ENCODE peak calls at places on chromosome 4, in nine cellular contexts. E, A, U, X, I, K, G, W and H are unnamed samples.

GRCh38 chr4:90852232-90852631 is 725.0 kb downstream of the CCSER1 start:
- DNase-seq in A (no peak), K (no peak), U (no peak), W (no peak), E (no peak), G (no peak), I (no peak), X (peak), H (no peak)

GRCh38 chr4:151766691-151767090 is 5.9 kb upstream of the GATB start:
- DNase-seq in U (no peak), I (no peak), E (no peak), G (peak), K (no peak), X (no peak), W (no peak), A (no peak), H (no peak)

GRCh38 chr4:110005461-110006056 is 92.9 kb downstream of the EGF start:
- DNase-seq in W (peak), K (no peak), X (peak), E (peak), I (no peak), U (no peak), G (peak), A (no peak), H (no peak)

GRCh38 chr4:172751550-172751949 is 417.1 kb upstream of the GALNT7 start:
- DNase-seq in E (no peak), W (no peak), I (no peak), K (no peak), G (no peak), X (no peak), U (no peak), A (no peak), H (no peak)

GRCh38 chr4:173194175-173194574 is 25.6 kb downstream of the GALNT7 start:
- DNase-seq in G (no peak), K (no peak), A (no peak), U (no peak), E (no peak), I (no peak), W (no peak), X (no peak), H (no peak)

GRCh38 chr4:140326395-140326993 is 47.0 kb upstream of the SCOC start:
- DNase-seq in A (no peak), E (peak), K (no peak), I (peak), X (peak), G (no peak), U (no peak), W (peak), H (no peak)

GRCh38 chr4:15963568-15963967 is 593 bp upstream of the FGFBP2 start:
- DNase-seq in X (no peak), W (no peak), K (no peak), I (no peak), E (peak), U (no peak), G (no peak), A (no peak), H (no peak)

GRCh38 chr4:14196141-14196540 is 568.6 kb upstream of the BOD1L1 start:
- DNase-seq in X (peak), I (peak), A (no peak), E (no peak), W (peak), U (no peak), G (no peak), K (peak), H (peak)

GRCh38 chr4:86331362-86331761 is 28.5 kb downstream of the MAPK10 start:
- DNase-seq in A (no peak), K (no peak), X (no peak), W (no peak), I (no peak), E (no peak), U (peak), G (no peak), H (no peak)

GRCh38 chr4:47876310-47876709 is 38.1 kb downstream of the NFXL1 start:
- DNase-seq in I (no peak), G (no peak), A (no peak), X (no peak), W (no peak), U (no peak), E (no peak), K (no peak), H (no peak)

GRCh38 chr4:67776746-67777145 is 22.6 kb upstream of the GNRHR start:
- DNase-seq in W (no peak), U (no peak), K (no peak), A (no peak), X (no peak), G (no peak), E (no peak), I (no peak), H (no peak)

GRCh38 chr4:88659061-88659889 is 38.4 kb downstream of the NAP1L5 start:
- DNase-seq in K (no peak), X (peak), A (peak), W (peak), E (peak), I (peak), G (peak), U (peak), H (no peak)

GRCh38 chr4:155077860-155078259 is 130.6 kb upstream of the NPY2R start:
- DNase-seq in K (no peak), U (no peak), E (no peak), G (no peak), I (no peak), W (no peak), A (no peak), X (peak), H (no peak)

GRCh38 chr4:147733614-147734344 is 1.9 kb downstream of the ARHGAP10 start:
- DNase-seq in I (peak), W (peak), U (no peak), E (peak), X (peak), K (peak), A (no peak), G (no peak), H (no peak)

GRCh38 chr4:76960014-76960413 is 10.5 kb downstream of the SEPTIN11 start:
- DNase-seq in K (no peak), W (no peak), A (no peak), G (no peak), E (no peak), X (no peak), I (no peak), U (no peak), H (no peak)

GRCh38 chr4:189802884-189803283 is 137.8 kb upstream of the FRG1 start:
- DNase-seq in U (no peak), K (no peak), X (peak), W (no peak), A (no peak), G (no peak), E (peak), I (no peak), H (no peak)

GRCh38 chr4:176149680-176150079 is 45.7 kb downstream of the SPATA4 start:
- DNase-seq in U (no peak), A (no peak), W (no peak), G (no peak), I (no peak), X (no peak), K (no peak), E (no peak), H (no peak)

GRCh38 chr4:118765399-118765798 is 70.5 kb downstream of the SEC24D start:
- DNase-seq in W (peak), X (no peak), E (no peak), I (peak), G (no peak), U (no peak), K (no peak), A (no peak), H (no peak)

GRCh38 chr4:184273166-184274147 is 55.8 kb upstream of the ENPP6 start:
- DNase-seq in K (no peak), G (no peak), A (no peak), U (no peak), X (no peak), W (no peak), E (no peak), I (no peak), H (no peak)

GRCh38 chr4:186934841-186935443 is 211.3 kb upstream of the FAT1 start:
- DNase-seq in G (no peak), U (no peak), A (no peak), W (no peak), E (no peak), K (no peak), X (no peak), I (no peak), H (no peak)

GRCh38 chr4:24380953-24381506 is 203.3 kb downstream of the DHX15 start:
- DNase-seq in E (no peak), W (no peak), G (no peak), U (no peak), A (no peak), I (no peak), X (no peak), K (no peak), H (no peak)

GRCh38 chr4:129064717-129065116 is 28.6 kb downstream of the SCLT1 start:
- DNase-seq in I (no peak), K (no peak), E (no peak), X (no peak), W (peak), G (no peak), A (no peak), U (no peak), H (no peak)

GRCh38 chr4:78002260-78002659 is 54.9 kb upstream of the FRAS1 start:
- DNase-seq in X (no peak), A (no peak), E (no peak), W (no peak), G (no peak), U (no peak), K (no peak), I (no peak), H (no peak)

GRCh38 chr4:30714408-30715031 is 5.6 kb upstream of the PCDH7 start:
- DNase-seq in X (peak), I (peak), G (no peak), W (peak), A (no peak), U (no peak), E (peak), K (peak), H (no peak)

GRCh38 chr4:89657931-89658700 is 178.8 kb downstream of the SNCA start:
- DNase-seq in K (no peak), X (peak), E (peak), U (no peak), W (peak), A (no peak), I (no peak), G (peak), H (no peak)

GRCh38 chr4:169385356-169385755 is 114.6 kb upstream of the SH3RF1 start:
- DNase-seq in G (no peak), I (no peak), A (no peak), X (no peak), W (peak), U (no peak), K (no peak), E (no peak), H (no peak)

GRCh38 chr4:71559957-71560541 is 221.2 kb downstream of the SLC4A4 start:
- DNase-seq in A (no peak), G (no peak), E (no peak), U (no peak), K (no peak), X (no peak), I (no peak), W (peak), H (no peak)

GRCh38 chr4:148868207-148868606 is 426.0 kb upstream of the NR3C2 start:
- DNase-seq in U (no peak), I (no peak), E (no peak), A (no peak), K (no peak), W (no peak), X (no peak), G (no peak), H (no peak)

GRCh38 chr4:1293531-1293941 is 3.8 kb downstream of the MAEA start:
- DNase-seq in A (no peak), G (no peak), K (no peak), U (no peak), W (no peak), E (no peak), X (no peak), I (no peak), H (no peak)

GRCh38 chr4:90234916-90235547 is 107.8 kb downstream of the CCSER1 start:
- DNase-seq in A (no peak), I (peak), U (no peak), G (no peak), W (no peak), E (peak), X (no peak), K (peak), H (no peak)

GRCh38 chr4:86358176-86358701 is 1.6 kb downstream of the MAPK10 start:
- DNase-seq in I (no peak), G (no peak), A (no peak), U (no peak), E (no peak), W (peak), X (peak), K (no peak), H (no peak)

DNA sequence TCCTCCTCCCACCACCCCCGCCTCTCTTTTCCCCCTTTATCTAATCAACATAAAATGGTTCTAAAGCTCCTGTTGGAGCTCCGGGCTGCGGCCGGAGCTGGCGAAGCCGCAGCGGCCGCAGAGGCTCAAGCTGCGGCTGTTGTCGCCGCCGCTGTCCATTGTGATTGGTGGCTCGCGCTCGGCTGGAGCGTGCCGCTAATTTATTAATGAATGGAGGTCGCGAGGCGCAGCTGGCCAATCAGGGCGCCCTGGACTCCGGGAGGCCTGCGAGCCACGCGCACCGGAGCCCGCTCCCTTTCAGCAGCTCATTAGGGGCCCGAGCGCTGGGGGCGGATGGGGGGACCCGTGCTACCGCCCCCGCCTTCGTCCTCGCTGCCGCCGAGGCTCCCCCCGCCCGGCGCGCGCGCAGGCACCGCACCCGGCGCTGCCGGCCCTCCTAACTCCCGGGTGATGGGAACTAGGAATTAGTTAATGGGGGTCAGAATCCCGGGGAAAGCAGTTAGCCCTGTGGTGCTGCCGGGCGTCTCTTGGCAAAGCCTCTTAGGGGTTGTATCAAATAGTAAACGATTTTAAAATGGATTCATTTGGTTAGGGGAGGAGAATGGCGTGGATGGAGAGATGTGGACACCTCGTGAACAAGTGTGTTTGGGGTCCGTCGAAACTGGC is 554 bp upstream of the NEUROG2 start:
- DNase-seq in I (no peak), U (no peak), A (no peak), G (no peak), X (peak), E (peak), W (no peak), K (no peak), H (peak)
- H3K4me3 ChIP-seq in I (peak), U (peak), A (no peak), G (no peak), X (peak), E (peak), W (no peak), K (peak), H (no peak)

GRCh38 chr4:82889287-82889686 is 1.7 kb downstream of the SEC31A start:
- DNase-seq in A (no peak), I (no peak), X (no peak), K (no peak), G (no peak), W (no peak), U (no peak), E (no peak), H (no peak)

GRCh38 chr4:82890913-82891727 is at the start of gene SEC31A:
- DNase-seq in G (peak), X (peak), I (peak), W (peak), A (peak), K (peak), E (peak), U (peak), H (peak)

GRCh38 chr4:82890602-82890912 is 396 bp downstream of the SEC31A start:
- DNase-seq in K (no peak), I (no peak), G (no peak), W (no peak), U (no peak), A (no peak), E (no peak), X (no peak), H (no peak)

GRCh38 chr4:82885410-82885809 is 5.5 kb downstream of the SEC31A start:
- DNase-seq in U (no peak), G (no peak), A (no peak), K (no peak), I (no peak), E (no peak), X (no peak), W (no peak), H (no peak)

GRCh38 chr4:82886145-82886942 is 4.6 kb downstream of the SEC31A start:
- DNase-seq in G (no peak), U (no peak), A (no peak), I (no peak), W (no peak), X (no peak), K (no peak), E (no peak), H (no peak)
- H3K4me3 ChIP-seq in G (no peak), U (no peak), A (no peak), I (no peak), W (no peak), X (no peak), K (peak), E (no peak), H (no peak)

GRCh38 chr4:65669008-65669971 is 999 bp downstream of the EPHA5 start:
- DNase-seq in G (no peak), W (peak), K (no peak), E (peak), I (no peak), A (peak), X (peak), U (no peak), H (no peak)
- H3K4me3 ChIP-seq in G (no peak), W (peak), K (peak), E (no peak), I (peak), A (peak), X (peak), U (peak), H (no peak)

GRCh38 chr4:150580244-150580643 is 1.7 kb upstream of the MAB21L2 start:
- DNase-seq in E (no peak), A (no peak), K (no peak), X (peak), U (no peak), I (no peak), G (no peak), W (no peak), H (no peak)
- H3K4me3 ChIP-seq in E (peak), A (peak), K (peak), X (peak), U (no peak), I (peak), G (no peak), W (no peak), H (no peak)

GRCh38 chr4:153763404-153763803 is 3.6 kb upstream of the RNF175 start:
- DNase-seq in X (peak), K (no peak), U (no peak), W (no peak), E (no peak), A (no peak), I (no peak), G (no peak), H (no peak)

GRCh38 chr4:153758688-153759406 is 977 bp downstream of the RNF175 start:
- DNase-seq in G (no peak), I (no peak), U (no peak), W (no peak), E (no peak), K (no peak), A (no peak), X (no peak), H (no peak)

GRCh38 chr4:153758136-153758535 is 1.7 kb downstream of the RNF175 start:
- DNase-seq in K (no peak), X (no peak), I (no peak), U (no peak), A (no peak), E (no peak), G (no peak), W (no peak), H (no peak)

GRCh38 chr4:153757407-153757806 is 2.4 kb downstream of the RNF175 start:
- DNase-seq in A (no peak), E (no peak), K (no peak), G (no peak), X (no peak), U (no peak), W (no peak), I (no peak), H (no peak)

DNA sequence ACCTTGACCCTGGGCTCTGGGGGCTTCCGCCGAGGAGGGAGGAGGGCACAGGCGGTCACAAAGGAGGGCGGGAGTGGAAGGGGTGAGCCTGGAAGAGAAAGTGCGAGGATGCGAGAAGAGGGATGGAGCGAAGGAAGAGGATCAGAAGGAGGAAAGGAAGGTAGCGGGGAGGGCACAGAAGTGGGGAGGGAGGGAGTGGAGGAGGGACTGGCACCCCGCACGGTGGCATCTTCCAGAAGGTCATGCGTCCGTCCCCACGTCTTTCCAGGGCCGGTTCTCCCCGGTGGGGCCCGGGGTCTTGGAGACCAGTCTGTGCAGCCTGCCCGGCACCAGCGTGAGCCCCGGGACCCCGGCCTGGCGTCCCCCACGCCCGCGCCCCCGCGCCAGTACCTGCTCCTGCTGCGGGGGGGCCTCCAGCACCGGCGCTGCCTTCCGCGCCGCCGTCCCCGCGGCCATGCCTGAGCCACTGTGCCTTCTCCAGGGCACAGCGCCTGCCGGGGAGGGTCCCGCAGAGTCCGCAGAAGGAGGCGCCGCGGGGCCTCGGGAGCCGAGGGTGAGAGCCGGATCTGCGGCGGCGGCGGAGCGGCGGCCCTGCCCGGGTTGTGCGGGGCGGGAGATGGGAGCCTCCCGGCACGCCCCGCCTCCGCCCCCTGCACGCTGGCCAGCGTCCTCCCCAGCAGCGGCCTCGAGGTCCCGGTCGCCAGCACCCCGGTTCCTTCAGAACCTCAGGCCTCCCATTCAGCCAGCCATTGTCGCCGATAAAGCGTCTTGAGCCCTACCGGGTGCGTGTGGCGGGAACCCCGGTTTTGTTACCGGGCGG is at the start of gene RNF175:
- DNase-seq in W (no peak), A (no peak), X (peak), U (no peak), I (no peak), K (no peak), G (peak), E (peak), H (no peak)
- H3K4me3 ChIP-seq in W (peak), A (peak), X (peak), U (peak), I (peak), K (peak), G (peak), E (peak), H (peak)

GRCh38 chr4:10033191-10033881 is 12.0 kb upstream of the SLC2A9 start:
- DNase-seq in A (peak), I (peak), X (no peak), G (no peak), U (no peak), K (peak), E (no peak), W (peak), H (no peak)
- H3K4me3 ChIP-seq in A (no peak), I (no peak), X (no peak), G (no peak), U (no peak), K (peak), E (no peak), W (no peak), H (no peak)

DNA sequence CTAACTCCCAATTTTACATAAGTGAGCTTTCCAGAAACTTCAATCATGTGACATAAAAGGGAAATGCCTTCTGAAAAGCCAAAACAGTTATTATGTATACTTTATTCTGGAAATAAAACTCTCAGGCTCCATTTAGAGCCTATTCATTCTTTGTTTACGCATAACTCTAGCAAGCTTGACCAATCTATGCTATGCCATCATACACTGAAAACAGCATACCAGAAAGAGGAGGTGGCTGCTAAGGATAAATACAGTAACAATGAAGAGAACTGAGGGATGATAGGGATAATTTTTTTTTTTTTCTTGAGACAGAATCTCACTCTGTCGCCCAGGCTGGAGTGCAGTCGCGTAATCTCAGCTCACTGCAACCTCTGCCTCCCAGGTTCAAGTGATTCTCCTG is 24.4 kb downstream of the CDKL2 start:
- DNase-seq in E (no peak), U (no peak), I (no peak), X (no peak), K (no peak), G (no peak), W (no peak), A (no peak), H (no peak)
- H3K4me3 ChIP-seq in E (no peak), U (no peak), I (no peak), X (no peak), K (no peak), G (no peak), W (no peak), A (no peak), H (no peak)

GRCh38 chr4:125801373-125801772 is 486.6 kb downstream of the FAT4 start:
- DNase-seq in K (no peak), U (no peak), E (no peak), I (no peak), G (no peak), A (no peak), X (no peak), W (no peak), H (no peak)

GRCh38 chr4:125801924-125802323 is 487.2 kb downstream of the FAT4 start:
- DNase-seq in E (no peak), A (no peak), G (no peak), I (no peak), W (no peak), X (no peak), K (no peak), U (no peak), H (no peak)

GRCh38 chr4:125796138-125796537 is 481.4 kb downstream of the FAT4 start:
- DNase-seq in U (no peak), I (no peak), E (peak), G (no peak), X (no peak), K (no peak), W (no peak), A (no peak), H (no peak)
- H3K4me3 ChIP-seq in U (no peak), I (no peak), E (no peak), G (no peak), X (no peak), K (no peak), W (no peak), A (no peak), H (no peak)